ENCODE peak calls at places on chromosomes 2 and 18, in seven cellular contexts. H is IMR-90, G is mucosa of descending colon, J is fibroblast of lung, E is HCT116, U is stomach, P is PC-9. R is an unnamed sample.

GRCh38 chr2:47222813-47223564 is 67.9 kb upstream of the STPG4 start:
- DNase-seq in H (no peak), G (no peak), J (no peak), E (no peak), U (no peak), P (no peak), R (no peak)

GRCh38 chr2:13607139-13607538 is 890.4 kb downstream of the TRIB2 start:
- DNase-seq in H (no peak), G (no peak), J (no peak), E (no peak), U (no peak), P (no peak), R (no peak)

GRCh38 chr18:21663615-21664014 is 41.0 kb downstream of the ABHD3 start:
- DNase-seq in H (no peak), G (no peak), J (no peak), E (no peak), U (no peak), P (no peak), R (no peak)

GRCh38 chr18:60188943-60189342 is 183.6 kb downstream of the MC4R start:
- DNase-seq in H (no peak), G (no peak), J (no peak), E (no peak), U (no peak), P (no peak), R (no peak)

GRCh38 chr2:176554107-176555048 is 285.1 kb downstream of the MTX2 start:
- DNase-seq in H (peak; percentile 52), G (peak; percentile 33), J (peak; percentile 57), E (peak; percentile 43), U (no peak), P (peak; percentile 54), R (peak; percentile 11)

GRCh38 chr2:226693521-226693920 is 106.1 kb downstream of the IRS1 start:
- DNase-seq in H (no peak), G (no peak), J (no peak), E (no peak), U (no peak), P (no peak), R (no peak)

GRCh38 chr2:230589497-230590015 is 123.1 kb upstream of the CAB39 start:
- DNase-seq in H (no peak), G (no peak), J (no peak), E (no peak), U (no peak), P (no peak), R (no peak)

GRCh38 chr2:17827785-17828184 is 11.5 kb downstream of the MSGN1 start:
- DNase-seq in H (no peak), G (no peak), J (no peak), E (no peak), U (no peak), P (no peak), R (no peak)

GRCh38 chr2:160368988-160369935 is 124.3 kb downstream of the RBMS1 start:
- DNase-seq in H (peak; percentile 46), G (no peak), J (peak; percentile 85), E (no peak), U (no peak), P (no peak), R (no peak)

GRCh38 chr18:79368681-79369080 is 27.0 kb upstream of the NFATC1 start:
- DNase-seq in H (no peak), G (no peak), J (no peak), E (no peak), U (no peak), P (no peak), R (no peak)

GRCh38 chr2:37634914-37635358 is 36.5 kb downstream of the CDC42EP3 start:
- DNase-seq in H (no peak), G (no peak), J (no peak), E (no peak), U (no peak), P (no peak), R (no peak)

DNA sequence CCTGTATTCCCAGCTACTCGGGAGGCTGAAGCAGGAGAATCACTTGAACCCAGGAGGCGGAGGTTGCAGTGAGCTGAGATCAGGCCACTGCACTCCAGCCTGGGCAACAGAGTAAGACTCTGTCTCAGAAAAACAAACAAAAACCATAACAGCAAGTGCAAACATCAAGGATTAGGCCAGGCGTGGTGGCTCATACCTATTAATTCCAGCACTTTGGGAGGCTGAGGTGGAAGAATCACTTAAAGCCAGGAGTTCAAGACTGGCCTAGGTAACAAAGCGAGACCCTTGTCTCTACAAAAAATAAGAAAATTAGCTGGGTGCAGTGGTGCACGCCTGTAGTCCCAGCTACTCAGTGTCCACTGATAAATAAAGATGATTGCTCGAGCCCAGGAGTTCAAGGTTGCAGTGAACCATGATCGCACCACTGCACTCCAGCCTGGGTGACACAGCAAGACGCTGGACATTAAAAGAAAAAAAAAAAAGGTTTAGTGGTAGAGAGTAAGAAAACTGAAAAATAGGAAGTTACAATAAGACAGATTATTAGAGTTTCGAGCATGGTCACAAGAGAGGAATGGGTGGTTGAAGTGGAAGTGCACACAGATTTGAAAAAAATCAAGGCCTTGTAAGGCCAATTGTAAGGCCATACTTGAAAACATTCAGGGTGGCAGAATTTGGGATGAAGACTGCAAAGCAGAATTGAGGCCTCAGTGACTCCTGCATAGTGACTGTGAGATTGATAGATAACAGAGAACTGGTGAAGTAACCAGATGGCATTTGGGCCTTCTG is 6.4 kb upstream of the KCMF1 start:
- DNase-seq in H (no peak), G (no peak), J (no peak), E (no peak), U (no peak), P (no peak), R (no peak)
- H3K4me1 ChIP-seq in H (peaks cover 20% of the 10 kb centered on the region), G (peaks cover 14% of the 10 kb centered on the region), J (peaks cover 15% of the 10 kb centered on the region), E (peaks cover 20% of the 10 kb centered on the region), U (peaks cover 29% of the 10 kb centered on the region), P (peaks cover 36% of the 10 kb centered on the region), R (peaks cover 3% of the 10 kb centered on the region)

DNA sequence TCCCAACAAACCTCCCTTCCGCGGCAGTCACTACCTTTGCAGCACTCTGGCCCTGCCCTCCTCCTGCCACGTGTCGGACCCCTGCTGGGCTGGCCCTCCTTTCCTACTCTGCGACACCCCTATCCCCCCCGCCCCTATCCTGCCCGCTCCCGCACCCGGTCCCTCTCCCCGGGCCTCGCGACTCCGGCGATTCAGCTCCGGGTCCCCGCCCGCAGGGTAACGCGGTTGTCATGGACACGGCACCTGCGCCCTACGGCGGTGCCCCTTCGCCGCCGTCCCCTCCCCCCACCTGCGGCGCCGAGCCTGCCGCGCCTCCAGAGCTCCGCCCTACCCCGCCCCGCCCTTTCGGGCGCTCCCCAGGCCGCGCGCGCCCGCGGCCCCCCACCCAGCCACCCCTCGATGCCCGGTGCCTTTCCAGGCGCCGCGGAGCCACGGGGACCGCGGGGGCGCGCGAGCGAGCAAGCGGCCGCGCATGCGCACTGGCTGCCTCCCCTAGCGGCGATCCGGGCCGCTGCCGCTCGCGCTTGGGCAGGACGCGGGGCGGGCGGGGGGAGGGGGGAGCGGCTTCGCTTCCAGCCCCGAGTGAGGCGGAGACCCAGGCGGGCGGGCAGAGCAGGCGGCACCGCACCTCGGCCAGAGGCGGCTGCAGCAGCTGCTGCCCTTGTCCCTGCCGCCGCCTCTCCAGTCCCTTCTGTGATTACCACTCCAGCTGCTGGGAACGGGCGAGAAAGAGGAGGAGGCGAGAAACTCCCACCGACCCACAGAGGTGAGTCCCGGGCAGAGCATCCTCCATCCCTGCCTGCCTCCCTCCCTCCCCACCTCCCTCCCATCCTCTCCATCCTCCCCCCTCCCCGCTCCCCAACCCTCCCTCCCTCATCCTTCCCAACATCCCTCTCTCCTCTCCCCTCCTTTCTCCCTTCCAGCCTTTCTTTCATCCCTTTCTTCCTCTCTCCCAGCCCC is at the start of gene CTNNA2:
- DNase-seq in H (no peak), G (peak; percentile 21), J (peak; percentile 26), E (no peak), U (peak; percentile 50), P (no peak), R (no peak)
- TF ChIP-seq CTCF in H (peak; percentile 27), G (no peak), J (no peak), E (no peak), U (peak; percentile 19), P (no peak), R (peak; percentile 13)

GRCh38 chr2:144451443-144451842 is 68.5 kb downstream of the ZEB2 start:
- DNase-seq in H (no peak), G (no peak), J (no peak), E (no peak), U (no peak), P (no peak), R (no peak)

GRCh38 chr2:144452169-144453038 is 67.5 kb downstream of the ZEB2 start:
- DNase-seq in H (peak; percentile 49), G (no peak), J (peak; percentile 67), E (no peak), U (no peak), P (no peak), R (no peak)

GRCh38 chr2:144454466-144455287 is 65.2 kb downstream of the ZEB2 start:
- DNase-seq in H (peak; percentile 29), G (no peak), J (no peak), E (no peak), U (no peak), P (no peak), R (no peak)

GRCh38 chr2:144453039-144453336 is 66.9 kb downstream of the ZEB2 start:
- DNase-seq in H (peak; percentile 76), G (no peak), J (peak; percentile 51), E (no peak), U (no peak), P (no peak), R (no peak)

DNA sequence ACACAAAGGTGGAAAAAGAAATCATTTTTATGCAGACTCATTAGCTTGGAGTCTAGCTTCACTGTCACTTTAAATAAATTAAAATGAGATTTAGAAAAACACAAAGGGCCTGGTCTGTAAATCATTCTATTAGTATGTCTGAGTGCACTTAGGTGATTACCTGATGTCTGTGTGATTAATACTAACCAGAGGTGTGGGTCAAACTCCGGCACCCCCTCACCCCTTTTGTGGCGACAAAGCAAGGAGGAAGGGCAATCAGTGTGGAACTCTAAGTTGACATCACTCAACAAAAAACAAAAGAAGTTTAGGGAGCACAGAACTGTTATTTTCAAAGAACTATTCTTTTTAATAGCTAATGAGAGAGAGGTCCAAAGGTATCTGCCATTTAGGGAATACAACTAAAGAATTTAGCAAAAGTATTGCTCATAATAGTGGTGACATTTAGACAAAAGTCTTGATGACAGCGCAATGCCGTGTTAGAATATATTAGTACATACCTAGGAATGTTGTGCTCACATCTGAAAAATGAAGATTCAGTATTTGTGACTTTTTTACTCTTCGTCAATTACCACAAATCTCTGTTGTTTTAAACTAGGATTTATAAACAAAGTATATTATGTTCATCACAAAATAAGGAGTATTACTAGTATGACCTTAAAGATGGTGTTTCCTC is 66.3 kb downstream of the ZEB2 start:
- DNase-seq in H (peak; percentile 50), G (no peak), J (peak; percentile 65), E (no peak), U (no peak), P (no peak), R (no peak)
- H3K4me1 ChIP-seq in H (peaks cover 18% of the 10 kb centered on the region), G (no peaks in the 10 kb centered on the region), J (peaks cover 23% of the 10 kb centered on the region), E (no peaks in the 10 kb centered on the region), U (no peaks in the 10 kb centered on the region), P (no peaks in the 10 kb centered on the region), R (no peaks in the 10 kb centered on the region)

DNA sequence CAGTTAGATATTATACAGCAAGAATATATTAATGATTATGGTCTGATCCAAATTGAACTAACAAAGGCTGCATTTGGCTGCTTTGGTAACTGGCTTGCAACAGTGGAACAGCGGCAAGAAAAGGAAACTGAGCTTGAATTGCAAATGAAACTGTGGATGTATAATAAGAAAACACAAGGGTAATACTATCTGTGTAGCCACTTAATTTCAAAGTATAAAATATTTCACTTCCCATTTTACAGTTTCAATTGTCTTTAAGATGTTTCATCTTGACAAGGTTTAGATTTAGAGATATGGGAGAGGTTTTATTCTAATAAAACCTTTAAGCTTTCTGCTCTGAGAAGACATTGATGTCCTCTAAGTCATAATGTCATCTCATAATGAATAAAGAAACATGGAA is 23.8 kb downstream of the WDR75 start:
- DNase-seq in H (no peak), G (no peak), J (no peak), E (no peak), U (no peak), P (no peak), R (no peak)
- TF ChIP-seq CTCF in H (no peak), G (no peak), J (no peak), E (no peak), U (no peak), P (no peak), R (no peak)

GRCh38 chr2:64651590-64651989 is 2.1 kb downstream of the SERTAD2 start:
- DNase-seq in H (no peak), G (no peak), J (no peak), E (no peak), U (no peak), P (no peak), R (no peak)
- H3K4me1 ChIP-seq in H (peaks cover 5% of the 10 kb centered on the region), G (peaks cover 35% of the 10 kb centered on the region), J (peaks cover 16% of the 10 kb centered on the region), E (peaks cover 68% of the 10 kb centered on the region), U (peaks cover 36% of the 10 kb centered on the region), P (peaks cover 75% of the 10 kb centered on the region), R (peaks cover 53% of the 10 kb centered on the region)

R was measured in foreskin keratinocyte.